ENCODE peak calls at places on chromosomes 3 and 15, in seven cellular contexts. P is mesenchymal stem cell, S is IMR-90, X is trophoblast cell, Z is neuronal stem cell, V is H1, G is mesendoderm. H is an unnamed sample.

GRCh38 chr3:70433091-70433490 is 120.7 kb upstream of the MDFIC2 start:
- DNase-seq in V (no peak), G (no peak), X (peak), Z (no peak), P (peak), S (peak), H (no peak)

GRCh38 chr3:1499694-1500093 is 406.9 kb downstream of the CNTN6 start:
- DNase-seq in P (no peak), Z (no peak), X (no peak), S (no peak), G (no peak), V (no peak), H (no peak)

GRCh38 chr3:29176501-29176900 is 104.4 kb upstream of the RBMS3 start:
- DNase-seq in X (no peak), G (peak), S (no peak), V (no peak), Z (peak), P (no peak), H (peak)

GRCh38 chr3:49803464-49804140 is 541 bp downstream of the INKA1 start:
- DNase-seq in P (no peak), X (peak), Z (peak), S (peak), V (no peak), G (no peak), H (peak)

GRCh38 chr3:152885066-152885465 is 50.1 kb downstream of the P2RY1 start:
- DNase-seq in Z (no peak), V (no peak), P (no peak), S (no peak), G (no peak), X (no peak), H (no peak)

GRCh38 chr3:160765211-160765610 is 9.2 kb downstream of the PPM1L start:
- DNase-seq in V (no peak), G (no peak), S (no peak), Z (no peak), X (no peak), P (no peak), H (no peak)

GRCh38 chr3:149080011-149080698 is 6.2 kb downstream of the HLTF start:
- DNase-seq in Z (no peak), P (peak), S (peak), G (no peak), V (no peak), X (peak), H (no peak)

GRCh38 chr3:128337305-128337704 is 129.4 kb downstream of the DNAJB8 start:
- DNase-seq in X (no peak), V (no peak), Z (no peak), G (no peak), P (no peak), S (no peak), H (no peak)

GRCh38 chr3:156665296-156665695 is 9.1 kb upstream of the TIPARP start:
- DNase-seq in S (peak), Z (no peak), V (no peak), X (no peak), P (peak), G (no peak), H (no peak)

GRCh38 chr15:100721758-100722550 is 119.6 kb downstream of the ASB7 start:
- DNase-seq in X (peak), G (no peak), S (peak), V (no peak), Z (no peak), P (peak), H (peak)

GRCh38 chr3:195271116-195271858 is at the start of gene XXYLT1:
- DNase-seq in G (peak), S (peak), X (peak), Z (peak), P (peak), V (peak), H (peak)

GRCh38 chr3:106717178-106717780 is 660.0 kb upstream of the CCDC54 start:
- DNase-seq in P (no peak), V (no peak), X (no peak), S (no peak), G (no peak), Z (no peak), H (no peak)

GRCh38 chr3:131608296-131608695 is 105.5 kb upstream of the MRPL3 start:
- DNase-seq in S (no peak), V (no peak), G (no peak), P (no peak), X (peak), Z (no peak), H (no peak)

GRCh38 chr3:120093923-120094775 is at the start of gene GSK3B:
- DNase-seq in P (no peak), Z (peak), V (peak), X (peak), S (no peak), G (no peak), H (peak)

GRCh38 chr15:78225783-78226541 is 8.4 kb downstream of the ACSBG1 start:
- DNase-seq in X (no peak), S (no peak), Z (no peak), P (no peak), G (no peak), V (no peak), H (no peak)

GRCh38 chr3:47436180-47436579 is 39.6 kb downstream of the SCAP start:
- DNase-seq in S (no peak), G (no peak), V (no peak), Z (no peak), X (no peak), P (no peak), H (no peak)

GRCh38 chr3:124992041-124992440 is 57.5 kb upstream of the MUC13 start:
- DNase-seq in V (no peak), X (no peak), P (no peak), Z (no peak), G (no peak), S (no peak), H (no peak)

GRCh38 chr15:85354432-85354831 is 26.0 kb upstream of the AKAP13 start:
- DNase-seq in Z (no peak), S (peak), G (peak), X (peak), V (no peak), P (peak), H (no peak)

GRCh38 chr3:8663177-8664061 is 18.8 kb upstream of the SSUH2 start:
- DNase-seq in X (peak), S (peak), Z (peak), P (peak), G (peak), V (peak), H (peak)

GRCh38 chr15:82697735-82698407 is 11.8 kb downstream of the AP3B2 start:
- DNase-seq in S (no peak), G (no peak), V (no peak), Z (no peak), P (no peak), X (no peak), H (no peak)

GRCh38 chr3:183131735-183132134 is 30.8 kb downstream of the LAMP3 start:
- DNase-seq in G (no peak), Z (no peak), V (no peak), S (peak), P (no peak), X (no peak), H (no peak)

GRCh38 chr15:101159096-101159935 is 92.5 kb downstream of the CHSY1 start:
- DNase-seq in S (no peak), V (no peak), G (no peak), P (no peak), X (no peak), Z (no peak), H (no peak)

GRCh38 chr15:62109457-62109856 is 42.7 kb downstream of the C2CD4A start:
- DNase-seq in S (no peak), G (no peak), P (no peak), V (no peak), X (no peak), Z (no peak), H (no peak)

GRCh38 chr3:4972652-4973643 is 6.3 kb upstream of the BHLHE40 start:
- DNase-seq in P (no peak), S (no peak), X (no peak), G (no peak), V (no peak), Z (no peak), H (no peak)

GRCh38 chr3:54905230-54905888 is 22.5 kb downstream of the LRTM1 start:
- DNase-seq in X (peak), P (no peak), V (no peak), Z (no peak), S (peak), G (peak), H (no peak)

GRCh38 chr3:123338620-123339061 is 110.2 kb downstream of the ADCY5 start:
- DNase-seq in V (no peak), X (no peak), G (no peak), S (no peak), Z (no peak), P (no peak), H (no peak)

GRCh38 chr15:84601555-84601838 is 688 bp downstream of the ZSCAN2 start:
- DNase-seq in X (no peak), S (no peak), P (no peak), Z (no peak), G (no peak), V (no peak), H (no peak)

GRCh38 chr3:12139111-12139511 is 19.6 kb downstream of the TIMP4 start:
- DNase-seq in P (peak), S (peak), X (peak), V (peak), G (peak), Z (peak), H (peak)

GRCh38 chr3:43477600-43477999 is 144.2 kb downstream of the ANO10 start:
- DNase-seq in S (no peak), P (no peak), Z (no peak), X (no peak), V (no peak), G (no peak), H (no peak)

GRCh38 chr3:41026394-41027177 is 172.7 kb upstream of the CTNNB1 start:
- DNase-seq in V (no peak), Z (no peak), S (peak), G (peak), X (peak), P (peak), H (no peak)

GRCh38 chr15:72397780-72398179 is 325 bp upstream of the TMEM202 start:
- DNase-seq in P (no peak), V (no peak), S (no peak), X (no peak), Z (no peak), G (no peak), H (no peak)

DNA sequence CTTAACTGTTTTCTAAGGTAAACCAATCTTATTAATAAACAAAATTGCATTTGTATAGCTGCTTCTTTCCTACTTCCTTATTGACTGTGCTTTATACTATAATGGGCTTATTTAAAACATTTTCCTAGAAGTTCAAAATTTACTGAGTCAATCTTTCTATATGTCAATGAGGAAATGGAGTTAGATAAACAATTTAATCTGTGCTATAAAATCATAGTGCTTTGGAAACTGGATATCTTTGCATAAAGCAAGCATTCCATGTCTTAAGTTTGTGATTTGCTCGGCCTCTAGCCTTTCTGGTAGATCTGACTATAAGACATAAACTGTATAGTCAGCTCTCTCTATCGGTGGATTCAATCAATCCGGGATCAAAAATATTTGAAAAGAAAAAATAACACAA is 99.6 kb downstream of the NEDD4 start:
- DNase-seq in S (no peak), P (no peak), X (no peak), Z (no peak), V (no peak), G (no peak), H (no peak)
- H3K9ac ChIP-seq in S (no peak), P (no peak), X (no peak), Z (no peak), V (no peak), G (no peak), H (no peak)

DNA sequence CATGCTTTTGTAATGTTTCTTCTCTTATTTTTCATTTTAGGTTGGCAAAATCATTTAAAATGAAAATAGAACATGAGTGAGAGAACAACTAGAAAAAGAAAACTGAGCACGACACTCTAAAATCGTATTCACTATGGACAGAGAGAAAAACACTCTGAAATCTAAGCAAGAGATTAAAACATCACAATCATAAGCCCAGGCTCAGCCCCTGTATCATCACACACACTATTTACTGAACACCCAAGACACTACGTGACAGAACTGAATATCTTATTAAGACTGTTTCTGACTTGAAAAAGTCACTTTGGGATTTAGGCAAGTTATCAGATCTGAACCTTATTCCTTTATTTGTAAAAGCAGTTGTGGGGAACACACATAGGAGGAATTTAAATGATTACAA is 82.6 kb upstream of the PLXND1 start:
- DNase-seq in S (no peak), X (no peak), V (no peak), P (no peak), G (no peak), Z (no peak), H (no peak)
- H2AK5ac ChIP-seq in S (no peak), X (no peak), V (no peak), P (no peak), G (no peak), Z (no peak), H (no peak)

GRCh38 chr3:31234143-31234542 is 298.6 kb upstream of the STT3B start:
- DNase-seq in S (no peak), V (no peak), P (no peak), G (no peak), Z (no peak), X (no peak), H (no peak)

GRCh38 chr3:31227152-31227581 is 305.6 kb upstream of the STT3B start:
- DNase-seq in G (no peak), P (no peak), V (no peak), S (no peak), Z (no peak), X (peak), H (no peak)

GRCh38 chr3:31232049-31233040 is 300.4 kb upstream of the STT3B start:
- DNase-seq in Z (no peak), X (peak), V (no peak), S (no peak), P (no peak), G (no peak), H (no peak)

GRCh38 chr3:31230834-31231233 is 301.9 kb upstream of the STT3B start:
- DNase-seq in G (no peak), X (no peak), V (no peak), P (no peak), S (no peak), Z (no peak), H (no peak)

DNA sequence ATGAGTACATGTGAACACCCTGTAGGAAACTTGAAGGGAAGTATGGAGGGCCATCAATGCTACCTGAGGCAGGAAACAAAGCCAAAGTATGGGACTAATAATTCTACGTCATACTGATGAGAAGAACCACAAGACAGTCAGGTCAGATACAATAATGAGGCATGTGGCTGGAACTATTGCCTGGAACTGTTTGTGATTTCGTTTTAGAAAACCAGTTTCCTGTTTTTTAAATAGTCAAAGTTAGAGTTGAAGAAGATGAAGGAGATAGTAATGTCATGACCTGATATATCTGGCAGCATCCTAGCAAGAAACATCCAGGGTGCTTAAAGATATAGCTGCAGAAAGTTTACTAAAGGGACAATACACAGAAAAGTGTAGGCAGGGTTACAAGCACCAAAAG is 302.3 kb upstream of the STT3B start:
- DNase-seq in Z (no peak), G (no peak), S (no peak), X (no peak), P (no peak), V (no peak), H (no peak)
- H3K9ac ChIP-seq in Z (no peak), G (no peak), S (no peak), X (no peak), P (no peak), V (no peak), H (no peak)

GRCh38 chr15:60534546-60534945 is 55.6 kb upstream of the ICE2 start:
- DNase-seq in V (no peak), G (no peak), X (no peak), Z (no peak), P (no peak), S (no peak), H (no peak)
- H2AK5ac ChIP-seq in V (no peak), G (no peak), X (no peak), Z (no peak), P (no peak), S (no peak), H (no peak)

DNA sequence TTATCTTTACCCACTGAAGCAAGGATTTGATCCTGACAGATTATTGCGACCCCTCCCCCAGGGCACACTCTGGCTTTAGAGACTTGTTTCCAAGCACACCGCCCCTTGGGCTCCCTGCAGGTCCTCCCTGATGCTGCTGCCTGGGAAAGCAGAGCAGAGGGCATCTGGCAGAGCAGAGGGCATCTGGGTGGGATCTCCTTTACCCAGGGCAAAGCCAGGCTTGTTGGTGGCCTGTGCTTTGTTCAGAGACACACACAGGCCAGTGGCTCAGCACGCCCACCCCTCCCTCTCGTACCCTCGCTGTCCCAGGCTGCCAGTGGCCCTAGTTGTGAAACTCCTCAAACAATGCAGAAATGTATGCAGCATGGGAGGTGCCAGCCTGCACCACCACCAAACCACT is 4.8 kb downstream of the KLF13 start:
- DNase-seq in S (no peak), Z (no peak), V (no peak), P (no peak), G (no peak), X (no peak), H (no peak)
- H3K9ac ChIP-seq in S (no peak), Z (no peak), V (no peak), P (no peak), G (no peak), X (peak), H (no peak)

DNA sequence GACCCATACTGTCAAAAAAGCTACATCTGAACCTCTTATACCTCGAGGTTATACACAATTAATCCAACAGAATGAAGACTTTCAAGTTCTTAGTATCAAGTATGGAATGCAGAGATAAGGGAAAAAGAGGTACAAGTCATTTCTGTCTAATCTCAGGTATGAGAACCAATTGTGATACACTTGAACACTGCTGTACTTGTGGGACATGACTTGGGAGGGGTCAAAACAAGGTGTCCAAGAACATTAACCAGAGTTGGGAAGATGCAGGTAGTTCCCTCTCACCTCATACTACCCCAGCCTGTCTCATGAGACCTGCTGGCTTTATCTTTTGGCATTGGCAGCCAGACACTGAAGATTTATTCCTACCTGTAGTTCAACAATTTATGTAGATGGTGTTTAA is 209.7 kb downstream of the NR1D2 start:
- DNase-seq in P (no peak), Z (no peak), V (no peak), X (peak), G (no peak), S (no peak), H (no peak)
- H2AK5ac ChIP-seq in P (peak), Z (no peak), V (no peak), X (no peak), G (no peak), S (no peak), H (no peak)

GRCh38 chr3:133413166-133414020 is 13.5 kb downstream of the BFSP2 start:
- DNase-seq in Z (no peak), S (peak), P (peak), V (no peak), G (peak), X (peak), H (no peak)
- H3K9ac ChIP-seq in Z (no peak), S (peak), P (peak), V (no peak), G (no peak), X (no peak), H (no peak)

GRCh38 chr3:162994165-162994564 is 1497.6 kb downstream of the OTOL1 start:
- DNase-seq in X (no peak), P (peak), V (no peak), Z (no peak), G (peak), S (no peak), H (no peak)

GRCh38 chr3:162992741-162993140 is 1496.1 kb downstream of the OTOL1 start:
- DNase-seq in G (no peak), X (no peak), Z (no peak), P (no peak), V (no peak), S (no peak), H (no peak)

GRCh38 chr3:162998205-162998604 is 1501.6 kb downstream of the OTOL1 start:
- DNase-seq in X (no peak), G (no peak), S (no peak), P (no peak), V (no peak), Z (no peak), H (no peak)

DNA sequence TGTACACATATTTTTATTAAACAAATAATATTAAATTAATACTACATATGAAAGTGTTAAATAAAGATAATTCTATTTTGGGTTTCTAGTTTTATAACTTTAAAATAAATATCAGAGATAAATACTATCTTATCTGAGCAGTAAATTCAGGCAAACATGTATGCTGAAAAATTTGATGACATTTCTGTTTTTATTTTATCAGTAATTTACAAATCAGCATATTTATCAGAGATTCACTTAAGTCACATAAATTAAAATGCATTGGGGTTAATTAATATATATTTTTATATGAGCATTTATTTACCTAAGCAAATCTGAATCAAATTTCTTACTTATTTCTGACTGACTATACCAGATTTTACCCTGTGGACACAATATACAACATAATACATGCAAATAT is 1499.8 kb downstream of the OTOL1 start:
- DNase-seq in P (no peak), S (no peak), Z (no peak), G (no peak), V (no peak), X (no peak), H (no peak)
- H2AK5ac ChIP-seq in P (no peak), S (no peak), Z (no peak), G (no peak), V (no peak), X (no peak), H (no peak)